ENCODE peak calls at places on chromosomes 3 and 15, in nine cellular contexts. V, W, K, P, A, Z, U, L and H are unnamed samples.

GRCh38 chr3:108125151-108125540 is 34.3 kb upstream of the CD47 start:
- DNase-seq in V (no peak), W (no peak), K (no peak), P (no peak), A (no peak), Z (no peak), U (no peak), L (no peak), H (no peak)

GRCh38 chr3:27165348-27165747 is 203.8 kb downstream of the NEK10 start:
- DNase-seq in V (no peak), W (peak; percentile 11), K (no peak), P (peak; percentile 65), A (no peak), Z (no peak), U (peak; percentile 9), L (no peak), H (no peak)

GRCh38 chr3:112378989-112379692 is 46.2 kb downstream of the CD200 start:
- DNase-seq in V (no peak), W (peak; percentile 75), K (no peak), P (peak; percentile 92), A (no peak), Z (no peak), U (peak; percentile 42), L (no peak), H (no peak)

GRCh38 chr3:133413166-133414020 is 13.5 kb downstream of the BFSP2 start:
- DNase-seq in V (no peak), W (no peak), K (peak; percentile 29), P (no peak), A (no peak), Z (no peak), U (peak; percentile 58), L (no peak), H (no peak)

GRCh38 chr3:102605146-102605545 is 170.3 kb downstream of the ZPLD1 start:
- DNase-seq in V (no peak), W (no peak), K (no peak), P (no peak), A (no peak), Z (no peak), U (no peak), L (no peak), H (no peak)

GRCh38 chr3:27507515-27508266 is 23.5 kb upstream of the SLC4A7 start:
- DNase-seq in V (no peak), W (no peak), K (no peak), P (peak; percentile 17), A (no peak), Z (no peak), U (no peak), L (no peak), H (no peak)

GRCh38 chr3:164465172-164465571 is 613.1 kb downstream of the SI start:
- DNase-seq in V (peak; percentile 15), W (no peak), K (no peak), P (peak; percentile 75), A (no peak), Z (no peak), U (no peak), L (no peak), H (no peak)

GRCh38 chr3:114022145-114022544 is 34.2 kb downstream of the CCDC191 start:
- DNase-seq in V (no peak), W (no peak), K (no peak), P (no peak), A (no peak), Z (no peak), U (no peak), L (no peak), H (no peak)

GRCh38 chr15:92633001-92633400 is 22.6 kb downstream of the FAM174B start:
- DNase-seq in V (no peak), W (no peak), K (no peak), P (no peak), A (no peak), Z (no peak), U (no peak), L (no peak), H (no peak)

GRCh38 chr15:66655997-66656396 is 46.0 kb upstream of the SMAD6 start:
- DNase-seq in V (no peak), W (no peak), K (no peak), P (no peak), A (no peak), Z (no peak), U (no peak), L (no peak), H (no peak)

GRCh38 chr15:66721954-66722353 is 19.9 kb downstream of the SMAD6 start:
- DNase-seq in V (no peak), W (no peak), K (no peak), P (no peak), A (no peak), Z (no peak), U (no peak), L (no peak), H (no peak)

GRCh38 chr3:173109143-173109542 is 31.9 kb downstream of the SPATA16 start:
- DNase-seq in V (no peak), W (no peak), K (no peak), P (no peak), A (no peak), Z (peak; percentile 3), U (no peak), L (no peak), H (no peak)

GRCh38 chr3:18027161-18027939 is 284.9 kb upstream of the TBC1D5 start:
- DNase-seq in V (no peak), W (no peak), K (no peak), P (peak; percentile 14), A (no peak), Z (no peak), U (no peak), L (no peak), H (no peak)

GRCh38 chr3:30331519-30331918 is 274.9 kb upstream of the TGFBR2 start:
- DNase-seq in V (no peak), W (no peak), K (no peak), P (no peak), A (no peak), Z (no peak), U (no peak), L (no peak), H (no peak)

DNA sequence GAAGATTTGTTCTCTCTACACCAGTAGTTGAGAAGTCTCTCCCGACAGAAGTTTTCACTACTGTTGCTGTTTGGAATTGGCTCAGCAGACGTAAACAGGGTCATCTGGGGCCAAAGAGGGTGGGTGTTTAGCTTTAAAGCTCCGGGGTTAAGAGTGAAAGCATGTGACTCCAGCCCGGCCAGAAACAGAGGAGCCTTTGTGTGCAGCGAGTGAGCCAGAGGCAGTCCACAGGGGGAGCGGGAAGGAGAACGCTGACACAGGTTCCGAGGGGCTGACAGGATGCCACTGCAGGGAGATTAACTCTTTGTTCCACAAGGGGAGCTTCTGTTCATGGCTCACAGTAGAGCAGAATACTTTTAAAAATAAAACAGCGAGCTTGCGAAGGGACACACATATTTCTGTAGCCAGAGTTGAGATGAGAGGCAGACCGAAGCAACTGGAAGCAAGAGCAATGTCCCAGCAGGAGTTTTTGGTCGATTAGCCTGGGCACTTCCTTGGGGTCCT is 26.9 kb downstream of the BMF start:
- DNase-seq in V (no peak), W (no peak), K (peak; percentile 86), P (peak; percentile 62), A (peak; percentile 65), Z (peak; percentile 83), U (peak; percentile 89), L (peak; percentile 66), H (peak; percentile 73)
- TF ChIP-seq CTCF in V (no peak), W (no peak), K (peak; percentile 14), P (peak; percentile 29), A (no peak), Z (peak; percentile 10), U (no peak), L (no peak), H (no peak)

GRCh38 chr3:155334215-155334896 is 40.9 kb upstream of the STRIT1 start:
- DNase-seq in V (no peak), W (no peak), K (no peak), P (no peak), A (no peak), Z (no peak), U (no peak), L (no peak), H (no peak)

GRCh38 chr3:155335955-155336354 is 42.5 kb upstream of the STRIT1 start:
- DNase-seq in V (no peak), W (no peak), K (no peak), P (no peak), A (no peak), Z (no peak), U (no peak), L (no peak), H (no peak)

GRCh38 chr3:155332668-155333160 is 39.2 kb upstream of the STRIT1 start:
- DNase-seq in V (no peak), W (no peak), K (no peak), P (no peak), A (no peak), Z (no peak), U (no peak), L (no peak), H (no peak)

GRCh38 chr3:155339052-155339451 is 45.6 kb upstream of the STRIT1 start:
- DNase-seq in V (no peak), W (no peak), K (no peak), P (no peak), A (no peak), Z (no peak), U (peak; percentile 31), L (no peak), H (no peak)

GRCh38 chr3:155334897-155335883 is 41.7 kb upstream of the STRIT1 start:
- DNase-seq in V (no peak), W (no peak), K (no peak), P (no peak), A (no peak), Z (no peak), U (no peak), L (no peak), H (no peak)
- H3K4me3 ChIP-seq in V (no peak overlapping the region), W (no peak overlapping the region), K (no peak overlapping the region), P (no peak overlapping the region), A (no peak overlapping the region), Z (no peak overlapping the region), U (no peak overlapping the region), L (no peak overlapping the region), H (no peak overlapping the region)

DNA sequence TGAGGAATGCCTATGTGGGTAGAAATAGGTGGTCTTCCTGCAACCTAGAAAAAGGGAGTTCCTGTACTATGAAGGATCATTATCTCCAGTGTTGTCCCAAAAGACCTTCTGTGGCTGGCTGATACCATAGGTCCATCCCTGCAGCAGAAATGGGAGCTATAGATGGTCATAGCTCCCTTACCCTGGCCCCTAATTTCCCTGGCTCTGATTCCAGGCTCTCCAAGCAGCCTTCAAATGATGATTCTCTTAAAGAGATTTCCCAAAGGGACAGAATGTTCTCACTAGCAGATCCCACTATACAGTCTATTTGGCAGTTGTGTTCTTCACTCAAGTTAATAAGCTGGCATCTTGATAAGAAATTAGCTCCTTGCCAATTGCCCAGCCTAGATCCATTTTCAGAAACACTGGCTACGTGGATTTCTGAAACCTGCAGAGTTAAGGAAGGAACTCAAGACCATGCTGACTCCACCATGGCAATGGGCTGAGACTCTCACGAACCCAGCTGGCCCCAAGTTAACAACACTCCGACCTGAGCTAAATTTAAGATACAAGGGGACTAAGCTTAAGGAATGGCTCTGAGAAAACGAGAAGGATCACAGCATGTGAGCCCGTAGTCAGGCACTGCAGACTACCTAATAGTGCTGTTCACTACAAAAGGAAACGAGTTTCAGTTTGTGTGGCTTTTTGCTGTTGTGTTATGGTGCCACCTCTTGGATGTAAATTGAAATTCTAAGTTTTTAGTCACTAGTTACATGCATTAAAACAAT is 11.4 kb downstream of the C15orf40 start:
- DNase-seq in V (peak; percentile 54), W (no peak), K (peak; percentile 45), P (peak; percentile 52), A (no peak), Z (no peak), U (peak; percentile 55), L (no peak), H (no peak)
- TF ChIP-seq CTCF in V (peak; percentile 88), W (peak; percentile 55), K (peak; percentile 60), P (peak; percentile 58), A (peak; percentile 31), Z (peak; percentile 60), U (peak; percentile 61), L (peak; percentile 24), H (peak; percentile 30)

GRCh38 chr3:143123353-143123974 is 3.9 kb downstream of the CHST2 start:
- DNase-seq in V (no peak), W (no peak), K (no peak), P (no peak), A (no peak), Z (no peak), U (no peak), L (no peak), H (no peak)
- H3K4me3 ChIP-seq in V (no peak overlapping the region), W (no peak overlapping the region), K (no peak overlapping the region), P (peak overlapping the region; percentile 29), A (peak overlapping the region; percentile 24), Z (peak overlapping the region; percentile 4), U (no peak overlapping the region), L (no peak overlapping the region), H (no peak overlapping the region)